ENCODE peak calls at places on chromosomes 3 and 15, in four cellular contexts. K is HepG2, R is mesenchymal stem cell, Y is GM23248. A is an unnamed sample. For H3K4me1, the result is how much of the 10 kb centered on the place peaks cover.

GRCh38 chr15:93158104-93158503 is 69.1 kb upstream of the RGMA start:
- DNase-seq in K (no peak), R (no peak), Y (no peak), A (no peak)

GRCh38 chr3:4853749-4854140 is 125.5 kb upstream of the BHLHE40 start:
- DNase-seq in K (no peak), R (no peak), Y (no peak), A (no peak)

GRCh38 chr3:99783009-99783573 is 34.6 kb upstream of the CMSS1 start:
- DNase-seq in K (no peak), R (peak), Y (peak), A (no peak)

GRCh38 chr3:131221731-131222130 is 159.8 kb upstream of the NUDT16 start:
- DNase-seq in K (no peak), R (peak), Y (peak), A (no peak)

GRCh38 chr3:142180761-142181362 is 31.5 kb upstream of the TFDP2 start:
- DNase-seq in K (peak), R (peak), Y (peak), A (peak)

GRCh38 chr3:73502609-73503560 is 121.9 kb downstream of the PDZRN3 start:
- DNase-seq in K (peak), R (peak), Y (peak), A (peak)

GRCh38 chr15:83747050-83747717 is 93.3 kb downstream of the ADAMTSL3 start:
- DNase-seq in K (peak), R (peak), Y (peak), A (peak)

GRCh38 chr3:23992051-23992628 is 47.1 kb downstream of the NR1D2 start:
- DNase-seq in K (no peak), R (peak), Y (peak), A (peak)

GRCh38 chr15:25543156-25543555 is 104.3 kb upstream of the UBE3A start:
- DNase-seq in K (no peak), R (no peak), Y (peak), A (peak)

GRCh38 chr3:120324185-120324584 is 25.0 kb downstream of the LRRC58 start:
- DNase-seq in K (no peak), R (peak), Y (peak), A (no peak)

GRCh38 chr3:124998247-124998630 is 57.6 kb downstream of the HEG1 start:
- DNase-seq in K (no peak), R (no peak), Y (no peak), A (no peak)

GRCh38 chr15:90891346-90891949 is 7.1 kb downstream of the FES start:
- DNase-seq in K (no peak), R (no peak), Y (no peak), A (no peak)

GRCh38 chr15:32738677-32739076 is 20.9 kb downstream of the GREM1 start:
- DNase-seq in K (no peak), R (no peak), Y (peak), A (no peak)

GRCh38 chr3:49492969-49493368 is 22.9 kb downstream of the DAG1 start:
- DNase-seq in K (no peak), R (no peak), Y (no peak), A (no peak)

GRCh38 chr3:124791639-124792111 is 61.4 kb downstream of the UMPS start:
- DNase-seq in K (no peak), R (peak), Y (peak), A (no peak)

GRCh38 chr3:68866157-68866556 is 66.2 kb downstream of the TAFA4 start:
- DNase-seq in K (no peak), R (peak), Y (no peak), A (peak)

GRCh38 chr3:99620077-99620476 is 18.3 kb upstream of the COL8A1 start:
- DNase-seq in K (no peak), R (no peak), Y (no peak), A (no peak)

GRCh38 chr3:45554001-45554691 is 40.4 kb upstream of the LIMD1 start:
- DNase-seq in K (no peak), R (peak), Y (no peak), A (no peak)

GRCh38 chr15:45546789-45547188 is 24.2 kb upstream of the SLC30A4 start:
- DNase-seq in K (peak), R (no peak), Y (no peak), A (no peak)

GRCh38 chr3:64055076-64055475 is 31.8 kb upstream of the PSMD6 start:
- DNase-seq in K (no peak), R (no peak), Y (no peak), A (no peak)

GRCh38 chr15:67039349-67040075 is 25.9 kb upstream of the SMAD3 start:
- DNase-seq in K (no peak), R (no peak), Y (no peak), A (peak)

GRCh38 chr3:125134952-125135351 is 77.6 kb downstream of the SLC12A8 start:
- DNase-seq in K (no peak), R (no peak), Y (no peak), A (no peak)

GRCh38 chr3:44680921-44681455 is 31.5 kb upstream of the ZNF502 start:
- DNase-seq in K (no peak), R (no peak), Y (peak), A (no peak)

GRCh38 chr15:48020166-48020565 is 100.6 kb upstream of the SLC24A5 start:
- DNase-seq in K (no peak), R (no peak), Y (no peak), A (no peak)

GRCh38 chr3:184360070-184360833 is 1.2 kb downstream of the CLCN2 start:
- DNase-seq in K (no peak), R (no peak), Y (no peak), A (peak)

GRCh38 chr3:133384331-133385027 is 15.4 kb upstream of the BFSP2 start:
- DNase-seq in K (peak), R (peak), Y (peak), A (peak)

GRCh38 chr15:40869686-40870085 is 4.3 kb downstream of the RHOV start:
- DNase-seq in K (no peak), R (no peak), Y (no peak), A (no peak)

DNA sequence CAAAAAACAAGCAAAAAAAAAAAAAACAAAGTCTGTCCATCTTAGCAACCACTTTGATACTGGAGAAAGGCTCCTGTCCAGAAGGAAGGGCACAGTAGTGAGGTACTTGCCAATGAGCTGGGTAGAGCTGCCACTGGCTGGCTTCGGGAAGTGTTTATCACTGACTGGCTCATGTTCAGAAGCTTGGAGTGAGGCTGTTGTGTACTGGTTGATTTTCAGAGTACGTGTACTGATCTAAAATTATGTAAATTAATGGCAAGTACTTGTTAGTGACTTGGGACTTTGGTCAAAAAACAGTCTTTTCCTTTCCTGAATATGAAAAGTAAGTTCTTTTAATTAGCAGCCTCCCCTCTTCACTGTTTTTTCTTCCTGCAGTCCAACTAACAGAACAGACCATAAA is 979 bp upstream of the ZNF621 start:
- DNase-seq in K (no peak), R (peak), Y (peak), A (peak)
- H3K27ac ChIP-seq in K (peak), R (no peak), Y (peak), A (no peak)

GRCh38 chr15:63059573-63060216 is 17.1 kb downstream of the TPM1 start:
- DNase-seq in K (no peak), R (peak), Y (peak), A (no peak)
- H3K4me1 ChIP-seq in K (under half), R (under half), Y (under half), A (under half)

DNA sequence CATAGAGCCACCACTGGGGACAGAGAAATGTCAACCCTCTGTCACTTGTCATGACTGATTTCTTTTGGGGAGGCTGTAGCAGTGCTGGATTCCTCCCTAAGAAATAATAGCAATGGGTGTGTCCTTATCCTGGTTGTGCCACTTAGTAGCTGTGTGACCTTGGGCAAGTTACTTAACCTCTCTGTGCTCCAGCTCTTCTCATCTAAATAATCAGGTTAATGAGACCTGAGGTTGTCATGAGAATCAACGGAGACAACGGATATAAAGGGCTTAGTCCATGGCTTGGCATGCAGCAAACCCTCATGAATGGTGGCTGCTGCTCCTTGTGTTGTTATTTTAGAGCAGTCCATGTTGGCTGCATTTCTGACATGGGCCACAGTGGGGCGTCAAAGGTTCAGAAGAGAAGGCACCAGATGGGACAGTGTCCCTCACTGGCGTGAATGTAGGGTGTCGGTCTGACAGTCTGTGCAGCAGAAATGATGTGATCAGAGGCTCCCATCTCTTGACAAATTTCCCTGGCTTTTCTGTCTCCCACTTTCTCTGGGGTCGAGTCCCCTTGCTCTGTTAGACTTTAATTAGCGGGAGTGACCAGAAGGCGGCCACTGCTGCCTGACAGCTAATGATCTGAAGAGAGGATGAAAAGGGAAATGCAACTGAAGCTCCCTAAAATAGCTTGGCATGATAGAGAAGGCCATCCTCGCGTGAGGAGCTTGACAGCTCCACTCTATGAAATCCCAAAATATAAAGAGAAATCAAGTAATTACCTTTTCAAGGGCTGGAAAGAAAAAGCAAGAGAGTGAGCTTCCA is 209.4 kb downstream of the CADPS start:
- DNase-seq in K (peak), R (peak), Y (peak), A (peak)
- H2AFZ ChIP-seq in K (no peak), R (no peak), Y (peak), A (no peak)

GRCh38 chr3:197001106-197001971 is 28.3 kb downstream of the MELTF start:
- DNase-seq in K (no peak), R (no peak), Y (no peak), A (no peak)
- H3K27ac ChIP-seq in K (no peak), R (no peak), Y (no peak), A (no peak)

GRCh38 chr3:71482771-71483170 is 100.8 kb downstream of the FOXP1 start:
- DNase-seq in K (no peak), R (no peak), Y (no peak), A (no peak)

GRCh38 chr3:71485903-71486302 is 97.6 kb downstream of the FOXP1 start:
- DNase-seq in K (no peak), R (no peak), Y (no peak), A (no peak)

GRCh38 chr3:71484047-71484446 is 99.5 kb downstream of the FOXP1 start:
- DNase-seq in K (no peak), R (no peak), Y (no peak), A (no peak)

GRCh38 chr3:71486831-71487230 is 96.7 kb downstream of the FOXP1 start:
- DNase-seq in K (no peak), R (no peak), Y (no peak), A (no peak)

GRCh38 chr3:71484452-71484851 is 99.1 kb downstream of the FOXP1 start:
- DNase-seq in K (no peak), R (no peak), Y (no peak), A (no peak)
- H3K4me1 ChIP-seq in K (under half), R (under half), Y (under half), A (under half)

A was measured in neural progenitor cell.